ENCODE peak calls at places on chromosome 19, in six cellular contexts. I is GM23248, N is ovary, S is thoracic aorta, B is mesendoderm, U is HCT116. J is an unnamed sample. For H3K4me1, the result is how much of the 10 kb centered on the place peaks cover.

GRCh38 chr19:53012006-53012405 is 1.7 kb upstream of the ERVV-1 start:
- DNase-seq in I (peak), N (no peak), S (no peak), B (no peak), U (no peak), J (no peak)

GRCh38 chr19:55609326-55609725 is 3.9 kb downstream of the ZNF865 start:
- DNase-seq in I (no peak), N (no peak), S (no peak), B (no peak), U (no peak), J (no peak)

GRCh38 chr19:6108721-6109633 is 1.3 kb downstream of the RFX2 start:
- DNase-seq in I (peak), N (peak), S (peak), B (peak), U (no peak), J (peak)

GRCh38 chr19:7533281-7533819 is 2.2 kb upstream of the PNPLA6 start:
- DNase-seq in I (peak), N (peak), S (no peak), B (peak), U (no peak), J (no peak)

GRCh38 chr19:28118235-28118634 is 1094.7 kb downstream of the UQCRFS1 start:
- DNase-seq in I (no peak), N (no peak), S (no peak), B (no peak), U (no peak), J (no peak)

GRCh38 chr19:13557756-13558398 is 51.6 kb upstream of the CACNA1A start:
- DNase-seq in I (peak), N (no peak), S (no peak), B (peak), U (peak), J (peak)

GRCh38 chr19:43675269-43675879 is 5.4 kb upstream of the PLAUR start:
- DNase-seq in I (peak), N (no peak), S (no peak), B (no peak), U (peak), J (no peak)

GRCh38 chr19:50501186-50501567 is 9.8 kb downstream of the JOSD2 start:
- DNase-seq in I (no peak), N (no peak), S (no peak), B (no peak), U (no peak), J (no peak)

GRCh38 chr19:50204811-50205675 is 1.6 kb downstream of the MYH14 start:
- DNase-seq in I (no peak), N (no peak), S (no peak), B (peak), U (peak), J (no peak)

GRCh38 chr19:3508771-3509535 is 2.8 kb downstream of the FZR1 start:
- DNase-seq in I (peak), N (no peak), S (no peak), B (no peak), U (no peak), J (no peak)
- H3K4me1 ChIP-seq in I (under half), N (under half), S (under half), B (under half), U (under half), J (half or more)

DNA sequence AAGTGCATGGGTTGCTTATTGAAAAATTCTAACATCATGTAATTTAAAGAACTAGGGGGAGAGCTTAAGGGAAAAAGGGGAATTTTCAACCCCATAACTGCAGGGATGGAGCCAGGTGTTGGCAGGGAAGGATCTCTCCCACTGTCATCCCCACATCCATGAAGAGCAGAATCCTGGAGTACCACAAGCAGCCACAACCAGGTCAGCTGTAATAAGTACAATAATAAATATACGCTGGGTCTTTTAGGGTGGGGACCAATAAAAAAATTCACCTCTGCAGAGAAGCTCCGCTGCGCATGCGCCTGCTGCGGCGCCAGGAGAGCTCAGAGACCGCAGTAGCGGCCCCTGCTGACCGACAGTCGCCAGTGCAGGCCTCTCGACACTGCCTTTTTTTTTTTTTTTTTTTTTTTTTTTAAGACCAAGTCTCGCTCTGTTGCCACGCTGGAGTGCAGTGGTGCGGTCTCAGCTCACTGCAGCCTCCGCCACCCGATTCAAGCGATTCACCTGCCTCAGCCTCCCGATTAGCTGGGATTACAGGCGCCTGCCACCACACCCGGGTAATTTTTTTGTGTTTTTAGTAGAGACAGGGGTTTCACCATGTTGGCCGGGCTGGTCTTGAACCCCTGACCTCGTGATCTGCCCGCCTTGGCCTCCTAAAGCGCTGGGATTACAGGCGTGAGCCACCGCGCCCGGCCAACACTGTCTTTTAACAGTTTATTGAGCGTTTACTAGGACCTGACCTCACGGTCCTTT is 2.5 kb upstream of the EEF2 start:
- DNase-seq in I (peak), N (peak), S (peak), B (peak), U (peak), J (peak)
- H3K4me3 ChIP-seq in I (peak), N (no peak), S (peak), B (no peak), U (peak), J (no peak)

GRCh38 chr19:16441661-16442071 is 30.1 kb downstream of the EPS15L1 start:
- DNase-seq in I (peak), N (no peak), S (no peak), B (peak), U (no peak), J (peak)
- H3K4me1 ChIP-seq in I (under half), N (under half), S (under half), B (under half), U (under half), J (under half)

GRCh38 chr19:9362905-9363304 is at the start of gene ZNF177:
- DNase-seq in I (peak), N (no peak), S (no peak), B (no peak), U (no peak), J (no peak)
- H3K4me3 ChIP-seq in I (peak), N (no peak), S (no peak), B (no peak), U (no peak), J (no peak)

J was measured in CD4-positive, alpha-beta memory T cell.